ENCODE peak calls at places on chromosome 14, in eight cellular contexts. E is GM12864; B is NCI-H1417 treated with DMSO at 0.1 percent for 48 hours; T is B cell; R is Calu3; L is mammary epithelial cell; I is central memory CD8-positive, alpha-beta T cell; D is stimulated activated CD8-positive, alpha-beta memory T cell treated with anti-CD3 and anti-CD28 coated beads, Interleukin-7, amount 100 ng/mL, for 1 hour. A is an unnamed sample.

GRCh38 chr14:43418314-43418713 is 1088.8 kb downstream of the FSCB start:
- DNase-seq in E (no peak), B (no peak), T (no peak), R (no peak), L (no peak), I (no peak), D (no peak), A (no peak)

GRCh38 chr14:65850429-65851145 is 438.1 kb downstream of the FUT8 start:
- DNase-seq in E (no peak), B (no peak), T (no peak), R (no peak), L (no peak), I (peak; percentile 25), D (peak; percentile 22), A (peak; percentile 77)

GRCh38 chr14:77158175-77158908 is 16.8 kb upstream of the ZDHHC22 start:
- DNase-seq in E (no peak), B (peak; percentile 86), T (no peak), R (peak; percentile 30), L (peak; percentile 40), I (no peak), D (no peak), A (no peak)

GRCh38 chr14:51369814-51370213 is 129.8 kb downstream of the TMX1 start:
- DNase-seq in E (no peak), B (no peak), T (peak; percentile 1), R (peak; percentile 43), L (no peak), I (no peak), D (no peak), A (no peak)

GRCh38 chr14:61435563-61436337 is 114.4 kb downstream of the PRKCH start:
- DNase-seq in E (no peak), B (no peak), T (no peak), R (no peak), L (no peak), I (no peak), D (no peak), A (no peak)

GRCh38 chr14:34951286-34951685 is 31.5 kb upstream of the SRP54 start:
- DNase-seq in E (no peak), B (no peak), T (no peak), R (no peak), L (no peak), I (no peak), D (no peak), A (no peak)

GRCh38 chr14:21014761-21015190 is 10.1 kb downstream of the NDRG2 start:
- DNase-seq in E (peak; percentile 42), B (no peak), T (peak; percentile 84), R (peak; percentile 85), L (peak; percentile 68), I (peak; percentile 60), D (peak; percentile 60), A (peak; percentile 58)

GRCh38 chr14:91517013-91517412 is 6.9 kb upstream of the PPP4R3A start:
- DNase-seq in E (no peak), B (no peak), T (no peak), R (no peak), L (no peak), I (no peak), D (no peak), A (no peak)

GRCh38 chr14:81162941-81163340 is 57.8 kb downstream of the GTF2A1 start:
- DNase-seq in E (no peak), B (no peak), T (no peak), R (no peak), L (no peak), I (no peak), D (no peak), A (no peak)

GRCh38 chr14:90019824-90020523 is 41.8 kb upstream of the KCNK13 start:
- DNase-seq in E (no peak), B (no peak), T (no peak), R (no peak), L (no peak), I (no peak), D (no peak), A (no peak)

GRCh38 chr14:94058128-94058673 is 22.8 kb downstream of the DDX24 start:
- DNase-seq in E (no peak), B (no peak), T (no peak), R (no peak), L (no peak), I (no peak), D (no peak), A (no peak)

GRCh38 chr14:26255213-26255612 is 342.6 kb downstream of the NOVA1 start:
- DNase-seq in E (no peak), B (no peak), T (no peak), R (no peak), L (no peak), I (no peak), D (no peak), A (no peak)

GRCh38 chr14:35085441-35085840 is 36.3 kb downstream of the PPP2R3C start:
- DNase-seq in E (no peak), B (no peak), T (no peak), R (no peak), L (no peak), I (no peak), D (no peak), A (no peak)

GRCh38 chr14:21543426-21544350 is 17.5 kb upstream of the SALL2 start:
- DNase-seq in E (no peak), B (peak; percentile 2), T (no peak), R (no peak), L (no peak), I (no peak), D (no peak), A (no peak)

GRCh38 chr14:57382283-57382682 is 8.1 kb upstream of the NAA30 start:
- DNase-seq in E (no peak), B (no peak), T (no peak), R (no peak), L (peak; percentile 81), I (no peak), D (no peak), A (no peak)

GRCh38 chr14:87492556-87492955 is 500.4 kb downstream of the GALC start:
- DNase-seq in E (no peak), B (no peak), T (no peak), R (no peak), L (no peak), I (no peak), D (no peak), A (no peak)

GRCh38 chr14:61281911-61282310 is 773 bp upstream of the TMEM30B start:
- DNase-seq in E (no peak), B (no peak), T (no peak), R (no peak), L (no peak), I (no peak), D (no peak), A (no peak)

GRCh38 chr14:19851365-19851764 is 23.6 kb upstream of the OR4K2 start:
- DNase-seq in E (no peak), B (no peak), T (no peak), R (no peak), L (no peak), I (no peak), D (no peak), A (no peak)

GRCh38 chr14:61573748-61574513 is 121.4 kb upstream of the HIF1A start:
- DNase-seq in E (no peak), B (no peak), T (no peak), R (no peak), L (peak; percentile 93), I (no peak), D (no peak), A (no peak)

GRCh38 chr14:94115068-94115591 is 4.6 kb downstream of the IFI27 start:
- DNase-seq in E (no peak), B (no peak), T (no peak), R (no peak), L (no peak), I (no peak), D (no peak), A (no peak)

GRCh38 chr14:93319958-93320357 is 12.9 kb downstream of the BTBD7 start:
- DNase-seq in E (no peak), B (no peak), T (no peak), R (no peak), L (no peak), I (no peak), D (no peak), A (no peak)

GRCh38 chr14:21846227-21846885 is 172.7 kb upstream of the OR4E1 start:
- DNase-seq in E (no peak), B (no peak), T (peak; percentile 25), R (peak; percentile 66), L (peak; percentile 18), I (peak; percentile 52), D (peak; percentile 40), A (peak; percentile 61)

GRCh38 chr14:72883963-72884362 is 9.9 kb downstream of the DPF3 start:
- DNase-seq in E (peak; percentile 24), B (no peak), T (no peak), R (no peak), L (no peak), I (no peak), D (no peak), A (no peak)

GRCh38 chr14:98226411-98226810 is 1045.6 kb downstream of the BCL11B start:
- DNase-seq in E (no peak), B (no peak), T (no peak), R (no peak), L (no peak), I (no peak), D (no peak), A (no peak)

GRCh38 chr14:63276492-63277342 is 42.0 kb downstream of the GPHB5 start:
- DNase-seq in E (no peak), B (peak; percentile 69), T (peak; percentile 15), R (peak; percentile 12), L (peak; percentile 65), I (no peak), D (no peak), A (no peak)

GRCh38 chr14:51691176-51691575 is 39.5 kb downstream of the FRMD6 start:
- DNase-seq in E (no peak), B (no peak), T (no peak), R (no peak), L (peak; percentile 39), I (no peak), D (no peak), A (no peak)

GRCh38 chr14:75960219-75960618 is 21.6 kb downstream of the TGFB3 start:
- DNase-seq in E (peak; percentile 61), B (no peak), T (peak; percentile 49), R (no peak), L (no peak), I (no peak), D (no peak), A (no peak)